ENCODE peak calls at places on chromosomes 4 and X, in ten cellular contexts. One of them, this sample, is unnamed.

GRCh38 chr4:79042079-79042674 is 102.9 kb upstream of the PAQR3 start:
- DNase-seq in psoas muscle: no peak
- DNase-seq in ovary: no peak
- DNase-seq in cardiac muscle cell: peak; percentile 72
- DNase-seq in mammary epithelial cell: peak; percentile 2
- DNase-seq in neuronal stem cell: peak; percentile 26
- DNase-seq in BE2C: peak; percentile 43
- DNase-seq in IMR-90: peak; percentile 22
- DNase-seq in aorta: no peak
- DNase-seq in hepatocyte: peak; percentile 42
- DNase-seq in this sample: peak; percentile 50

GRCh38 chr4:112942077-112942476 is 107.4 kb upstream of the ANK2 start:
- DNase-seq in cardiac muscle cell: no peak
- DNase-seq in psoas muscle: no peak
- DNase-seq in BE2C: peak; percentile 54
- DNase-seq in hepatocyte: no peak
- DNase-seq in neuronal stem cell: no peak
- DNase-seq in mammary epithelial cell: no peak
- DNase-seq in IMR-90: no peak
- DNase-seq in ovary: no peak
- DNase-seq in aorta: no peak
- DNase-seq in this sample: no peak

GRCh38 chr4:79958511-79959264 is 114.3 kb downstream of the ANTXR2 start:
- DNase-seq in IMR-90: no peak
- DNase-seq in mammary epithelial cell: no peak
- DNase-seq in ovary: no peak
- DNase-seq in hepatocyte: no peak
- DNase-seq in neuronal stem cell: no peak
- DNase-seq in cardiac muscle cell: no peak
- DNase-seq in aorta: no peak
- DNase-seq in psoas muscle: no peak
- DNase-seq in BE2C: no peak
- DNase-seq in this sample: no peak

GRCh38 chr4:128060130-128060619 is 937 bp upstream of the LARP1B start:
- DNase-seq in psoas muscle: no peak
- DNase-seq in IMR-90: peak; percentile 6
- DNase-seq in ovary: no peak
- DNase-seq in hepatocyte: no peak
- DNase-seq in aorta: no peak
- DNase-seq in mammary epithelial cell: no peak
- DNase-seq in BE2C: no peak
- DNase-seq in cardiac muscle cell: no peak
- DNase-seq in neuronal stem cell: no peak
- DNase-seq in this sample: no peak

GRCh38 chr4:67776746-67777145 is 22.6 kb upstream of the GNRHR start:
- DNase-seq in aorta: no peak
- DNase-seq in ovary: no peak
- DNase-seq in cardiac muscle cell: peak; percentile 26
- DNase-seq in psoas muscle: no peak
- DNase-seq in IMR-90: no peak
- DNase-seq in mammary epithelial cell: no peak
- DNase-seq in BE2C: no peak
- DNase-seq in neuronal stem cell: no peak
- DNase-seq in hepatocyte: no peak
- DNase-seq in this sample: peak; percentile 71

GRCh38 chr4:113444386-113444785 is 317.2 kb downstream of the CAMK2D start:
- DNase-seq in IMR-90: peak; percentile 73
- DNase-seq in ovary: no peak
- DNase-seq in neuronal stem cell: no peak
- DNase-seq in hepatocyte: no peak
- DNase-seq in cardiac muscle cell: peak; percentile 5
- DNase-seq in aorta: no peak
- DNase-seq in BE2C: no peak
- DNase-seq in mammary epithelial cell: peak; percentile 62
- DNase-seq in psoas muscle: no peak
- DNase-seq in this sample: no peak

GRCh38 chr4:127182687-127183086 is 450.1 kb upstream of the INTU start:
- DNase-seq in psoas muscle: no peak
- DNase-seq in mammary epithelial cell: no peak
- DNase-seq in BE2C: no peak
- DNase-seq in hepatocyte: no peak
- DNase-seq in ovary: no peak
- DNase-seq in neuronal stem cell: no peak
- DNase-seq in cardiac muscle cell: no peak
- DNase-seq in aorta: no peak
- DNase-seq in IMR-90: peak; percentile 52
- DNase-seq in this sample: no peak

GRCh38 chrX:16060252-16060651 is 63.1 kb upstream of the GRPR start:
- DNase-seq in IMR-90: no peak
- DNase-seq in aorta: no peak
- DNase-seq in psoas muscle: no peak
- DNase-seq in cardiac muscle cell: no peak
- DNase-seq in neuronal stem cell: no peak
- DNase-seq in hepatocyte: peak; percentile 9
- DNase-seq in ovary: no peak
- DNase-seq in mammary epithelial cell: no peak
- DNase-seq in BE2C: no peak
- DNase-seq in this sample: no peak

DNA sequence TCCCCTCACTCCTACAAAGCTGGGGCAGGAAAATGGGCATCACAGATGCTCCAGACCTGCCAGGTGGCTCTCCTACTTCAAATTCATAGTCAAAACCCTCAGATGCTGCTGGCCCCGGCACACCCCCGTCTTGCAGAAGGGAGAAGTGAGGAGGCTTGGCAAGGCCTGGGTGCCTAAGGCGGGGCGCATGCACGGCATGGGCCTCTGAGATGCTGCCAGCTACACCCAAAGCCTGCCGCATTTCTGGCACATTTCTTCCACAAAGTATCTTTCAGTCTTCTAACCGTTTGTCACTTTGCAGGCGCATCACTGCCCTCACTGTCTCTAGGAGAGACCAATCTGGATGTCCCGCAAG is 19.6 kb downstream of the WDR1 start:
- DNase-seq in BE2C: no peak
- DNase-seq in hepatocyte: no peak
- DNase-seq in cardiac muscle cell: no peak
- DNase-seq in mammary epithelial cell: no peak
- DNase-seq in ovary: no peak
- DNase-seq in aorta: no peak
- DNase-seq in psoas muscle: no peak
- DNase-seq in neuronal stem cell: no peak
- DNase-seq in IMR-90: no peak
- DNase-seq in this sample: no peak
- H3K4me1 ChIP-seq in BE2C: peaks cover 8% of the 10 kb centered on the region
- H3K4me1 ChIP-seq in hepatocyte: peaks cover 18% of the 10 kb centered on the region
- H3K4me1 ChIP-seq in cardiac muscle cell: peaks cover 67% of the 10 kb centered on the region
- H3K4me1 ChIP-seq in mammary epithelial cell: peaks cover 90% of the 10 kb centered on the region
- H3K4me1 ChIP-seq in ovary: peaks cover 28% of the 10 kb centered on the region
- H3K4me1 ChIP-seq in aorta: no peaks in the 10 kb centered on the region
- H3K4me1 ChIP-seq in psoas muscle: peaks cover 97% of the 10 kb centered on the region
- H3K4me1 ChIP-seq in neuronal stem cell: peaks cover 30% of the 10 kb centered on the region
- H3K4me1 ChIP-seq in IMR-90: peaks cover 64% of the 10 kb centered on the region
- H3K4me1 ChIP-seq in this sample: no peaks in the 10 kb centered on the region

GRCh38 chrX:134604701-134605271 is 53.5 kb downstream of the PLAC1 start:
- DNase-seq in neuronal stem cell: no peak
- DNase-seq in psoas muscle: no peak
- DNase-seq in hepatocyte: peak; percentile 27
- DNase-seq in mammary epithelial cell: peak; percentile 38
- DNase-seq in IMR-90: peak; percentile 42
- DNase-seq in BE2C: peak; percentile 9
- DNase-seq in ovary: no peak
- DNase-seq in aorta: no peak
- DNase-seq in cardiac muscle cell: peak; percentile 57
- DNase-seq in this sample: peak; percentile 97

GRCh38 chrX:134603806-134604700 is 54.2 kb downstream of the PLAC1 start:
- DNase-seq in cardiac muscle cell: no peak
- DNase-seq in BE2C: no peak
- DNase-seq in hepatocyte: no peak
- DNase-seq in neuronal stem cell: no peak
- DNase-seq in mammary epithelial cell: peak; percentile 74
- DNase-seq in psoas muscle: peak; percentile 55
- DNase-seq in aorta: no peak
- DNase-seq in IMR-90: peak; percentile 90
- DNase-seq in ovary: peak; percentile 41
- DNase-seq in this sample: peak; percentile 75

GRCh38 chrX:134602410-134602809 is 55.9 kb downstream of the PLAC1 start:
- DNase-seq in cardiac muscle cell: no peak
- DNase-seq in psoas muscle: no peak
- DNase-seq in ovary: no peak
- DNase-seq in hepatocyte: no peak
- DNase-seq in neuronal stem cell: no peak
- DNase-seq in BE2C: no peak
- DNase-seq in aorta: no peak
- DNase-seq in IMR-90: no peak
- DNase-seq in mammary epithelial cell: no peak
- DNase-seq in this sample: no peak

GRCh38 chrX:134607523-134607922 is 50.7 kb downstream of the PLAC1 start:
- DNase-seq in neuronal stem cell: no peak
- DNase-seq in psoas muscle: no peak
- DNase-seq in hepatocyte: no peak
- DNase-seq in ovary: no peak
- DNase-seq in cardiac muscle cell: no peak
- DNase-seq in IMR-90: no peak
- DNase-seq in BE2C: no peak
- DNase-seq in aorta: no peak
- DNase-seq in mammary epithelial cell: no peak
- DNase-seq in this sample: no peak

DNA sequence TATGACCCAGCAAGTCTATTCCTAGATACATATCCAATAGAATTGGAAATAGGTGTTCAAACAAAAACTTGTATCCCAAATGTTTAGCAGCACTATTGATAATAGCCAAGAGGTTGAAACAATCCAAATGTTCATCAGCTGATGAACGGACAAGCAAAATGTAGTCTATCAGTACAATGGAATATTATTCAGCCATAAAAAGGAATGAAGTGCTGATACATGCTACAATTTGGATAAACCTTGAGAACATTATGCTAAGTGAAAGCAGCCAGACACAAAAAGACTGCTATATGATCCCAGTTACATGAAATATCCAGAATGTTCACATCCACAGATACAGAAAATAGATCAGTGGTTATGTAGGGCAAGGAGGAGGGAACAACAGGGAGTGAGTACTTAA is 50.1 kb downstream of the PLAC1 start:
- DNase-seq in aorta: no peak
- DNase-seq in ovary: no peak
- DNase-seq in BE2C: no peak
- DNase-seq in neuronal stem cell: no peak
- DNase-seq in hepatocyte: no peak
- DNase-seq in cardiac muscle cell: no peak
- DNase-seq in psoas muscle: no peak
- DNase-seq in IMR-90: no peak
- DNase-seq in mammary epithelial cell: no peak
- DNase-seq in this sample: no peak
- H3K27me3 ChIP-seq in aorta: no peaks in the 10 kb centered on the region
- H3K27me3 ChIP-seq in ovary: no peaks in the 10 kb centered on the region
- H3K27me3 ChIP-seq in BE2C: no peaks in the 10 kb centered on the region
- H3K27me3 ChIP-seq in neuronal stem cell: peaks cover 1% of the 10 kb centered on the region
- H3K27me3 ChIP-seq in hepatocyte: no peaks in the 10 kb centered on the region
- H3K27me3 ChIP-seq in cardiac muscle cell: no peaks in the 10 kb centered on the region
- H3K27me3 ChIP-seq in psoas muscle: no peaks in the 10 kb centered on the region
- H3K27me3 ChIP-seq in IMR-90: peaks cover 2% of the 10 kb centered on the region
- H3K27me3 ChIP-seq in mammary epithelial cell: no peaks in the 10 kb centered on the region
- H3K27me3 ChIP-seq in this sample: no peaks in the 10 kb centered on the region

DNA sequence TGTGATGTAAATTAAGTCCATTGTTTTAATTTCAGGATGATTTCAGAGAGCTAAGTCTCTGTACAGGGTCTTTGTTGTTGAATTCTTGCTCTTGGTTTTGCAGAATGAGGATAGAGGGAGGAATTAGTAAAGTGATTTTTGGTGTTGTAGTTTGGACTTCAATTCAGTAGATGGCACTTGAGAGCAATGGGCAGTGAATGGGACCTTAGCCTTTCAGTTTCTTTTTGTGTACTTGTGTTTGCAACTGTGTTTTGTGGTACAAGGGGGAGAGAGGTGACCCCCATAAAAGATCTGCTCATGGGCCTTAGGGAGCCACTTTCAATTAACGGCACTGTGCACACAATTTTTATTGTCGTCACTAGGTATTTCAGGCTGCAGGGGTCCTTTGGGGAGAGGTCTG is 340.0 kb downstream of the DCAF12L2 start:
- DNase-seq in hepatocyte: no peak
- DNase-seq in ovary: no peak
- DNase-seq in BE2C: no peak
- DNase-seq in IMR-90: no peak
- DNase-seq in neuronal stem cell: no peak
- DNase-seq in mammary epithelial cell: no peak
- DNase-seq in psoas muscle: no peak
- DNase-seq in cardiac muscle cell: no peak
- DNase-seq in aorta: no peak
- DNase-seq in this sample: no peak
- H3K4me3 ChIP-seq in hepatocyte: no peak overlapping the region
- H3K4me3 ChIP-seq in ovary: no peak overlapping the region
- H3K4me3 ChIP-seq in BE2C: no peak overlapping the region
- H3K4me3 ChIP-seq in IMR-90: no peak overlapping the region
- H3K4me3 ChIP-seq in neuronal stem cell: no peak overlapping the region
- H3K4me3 ChIP-seq in mammary epithelial cell: no peak overlapping the region
- H3K4me3 ChIP-seq in psoas muscle: no peak overlapping the region
- H3K4me3 ChIP-seq in cardiac muscle cell: no peak overlapping the region
- H3K4me3 ChIP-seq in aorta: no peak overlapping the region
- H3K4me3 ChIP-seq in this sample: no peak overlapping the region

GRCh38 chr4:153246446-153247115 is 42.3 kb downstream of the TRIM2 start:
- DNase-seq in IMR-90: no peak
- DNase-seq in psoas muscle: no peak
- DNase-seq in aorta: no peak
- DNase-seq in hepatocyte: no peak
- DNase-seq in neuronal stem cell: no peak
- DNase-seq in BE2C: no peak
- DNase-seq in ovary: no peak
- DNase-seq in cardiac muscle cell: no peak
- DNase-seq in mammary epithelial cell: no peak
- DNase-seq in this sample: no peak

GRCh38 chr4:153244969-153245368 is 40.7 kb downstream of the TRIM2 start:
- DNase-seq in psoas muscle: no peak
- DNase-seq in ovary: no peak
- DNase-seq in cardiac muscle cell: no peak
- DNase-seq in BE2C: no peak
- DNase-seq in IMR-90: no peak
- DNase-seq in neuronal stem cell: no peak
- DNase-seq in aorta: no peak
- DNase-seq in mammary epithelial cell: no peak
- DNase-seq in hepatocyte: peak; percentile 32
- DNase-seq in this sample: no peak

GRCh38 chr4:153248641-153249198 is 44.5 kb downstream of the TRIM2 start:
- DNase-seq in BE2C: no peak
- DNase-seq in psoas muscle: no peak
- DNase-seq in neuronal stem cell: no peak
- DNase-seq in cardiac muscle cell: peak; percentile 42
- DNase-seq in ovary: no peak
- DNase-seq in mammary epithelial cell: no peak
- DNase-seq in aorta: no peak
- DNase-seq in IMR-90: no peak
- DNase-seq in hepatocyte: no peak
- DNase-seq in this sample: no peak

GRCh38 chr4:153245775-153246174 is 41.5 kb downstream of the TRIM2 start:
- DNase-seq in neuronal stem cell: no peak
- DNase-seq in BE2C: no peak
- DNase-seq in psoas muscle: no peak
- DNase-seq in IMR-90: no peak
- DNase-seq in ovary: no peak
- DNase-seq in hepatocyte: no peak
- DNase-seq in cardiac muscle cell: no peak
- DNase-seq in mammary epithelial cell: no peak
- DNase-seq in aorta: no peak
- DNase-seq in this sample: no peak

DNA sequence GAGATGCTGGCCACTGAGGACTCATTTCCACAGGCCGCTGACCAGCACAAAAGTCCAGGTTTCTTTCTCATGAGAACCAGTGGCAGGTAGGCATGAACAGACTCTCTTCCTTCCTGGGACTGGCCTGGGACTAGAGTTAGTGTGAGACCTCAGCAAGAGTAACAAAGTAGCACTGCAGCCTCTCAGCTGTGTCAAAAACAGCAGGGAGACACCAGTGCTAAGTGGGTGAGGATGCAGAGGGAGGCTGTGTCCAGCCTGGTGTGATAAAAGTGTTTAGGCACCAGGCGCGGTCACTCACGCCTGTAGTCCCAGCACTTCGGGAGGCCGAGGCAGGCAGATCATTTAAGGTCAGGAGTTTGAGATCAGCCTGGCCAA is 42.9 kb downstream of the TRIM2 start:
- DNase-seq in hepatocyte: no peak
- DNase-seq in BE2C: no peak
- DNase-seq in aorta: no peak
- DNase-seq in psoas muscle: no peak
- DNase-seq in IMR-90: no peak
- DNase-seq in neuronal stem cell: no peak
- DNase-seq in mammary epithelial cell: no peak
- DNase-seq in ovary: no peak
- DNase-seq in cardiac muscle cell: no peak
- DNase-seq in this sample: no peak
- H3K4me1 ChIP-seq in hepatocyte: peaks cover 45% of the 10 kb centered on the region
- H3K4me1 ChIP-seq in BE2C: peaks cover 7% of the 10 kb centered on the region
- H3K4me1 ChIP-seq in aorta: peaks cover 3% of the 10 kb centered on the region
- H3K4me1 ChIP-seq in psoas muscle: peaks cover 19% of the 10 kb centered on the region
- H3K4me1 ChIP-seq in IMR-90: peaks cover 9% of the 10 kb centered on the region
- H3K4me1 ChIP-seq in neuronal stem cell: peaks cover 19% of the 10 kb centered on the region
- H3K4me1 ChIP-seq in mammary epithelial cell: peaks cover 18% of the 10 kb centered on the region
- H3K4me1 ChIP-seq in ovary: peaks cover 9% of the 10 kb centered on the region
- H3K4me1 ChIP-seq in cardiac muscle cell: peaks cover 12% of the 10 kb centered on the region
- H3K4me1 ChIP-seq in this sample: peaks cover 11% of the 10 kb centered on the region